ENCODE peak calls at places on chromosomes 3 and 15, in six cellular contexts. E is CD4-positive, alpha-beta T cell; X is esophagus squamous epithelium; O is fibroblast of pulmonary artery; U is transverse colon; B is uterus. J is an unnamed sample.

GRCh38 chr3:57755368-57756021 is 614 bp upstream of the SLMAP start:
- DNase-seq in B (peak), X (no peak), U (peak), E (peak), O (peak), J (peak)

GRCh38 chr15:57017024-57017423 is 98.6 kb downstream of the TCF12 start:
- DNase-seq in U (no peak), B (no peak), E (no peak), X (no peak), O (peak), J (no peak)

GRCh38 chr3:74139648-74140047 is 474.8 kb downstream of the CNTN3 start:
- DNase-seq in X (no peak), B (no peak), E (no peak), O (no peak), U (no peak), J (no peak)

GRCh38 chr3:51503007-51503406 is 3.2 kb upstream of the DCAF1 start:
- DNase-seq in E (no peak), X (no peak), U (no peak), O (no peak), B (no peak), J (no peak)

GRCh38 chr15:93170320-93170719 is 81.3 kb upstream of the RGMA start:
- DNase-seq in U (no peak), B (no peak), E (no peak), X (no peak), O (no peak), J (no peak)

GRCh38 chr15:98077186-98077585 is 116.7 kb downstream of the ARRDC4 start:
- DNase-seq in B (peak), X (no peak), U (peak), O (no peak), E (no peak), J (no peak)

GRCh38 chr3:9569054-9569453 is 15.4 kb upstream of the LHFPL4 start:
- DNase-seq in E (no peak), B (no peak), X (no peak), U (no peak), O (no peak), J (no peak)

GRCh38 chr3:31973837-31974236 is 7.2 kb downstream of the OSBPL10 start:
- DNase-seq in U (no peak), B (no peak), X (no peak), O (no peak), E (no peak), J (no peak)

GRCh38 chr3:188905991-188906635 is 265.7 kb upstream of the TPRG1 start:
- DNase-seq in E (no peak), U (no peak), O (no peak), B (no peak), X (no peak), J (no peak)

GRCh38 chr15:40493089-40493840 is 22.5 kb downstream of the CHST14 start:
- DNase-seq in X (no peak), O (no peak), E (peak), U (no peak), B (no peak), J (no peak)

GRCh38 chr3:11507719-11508118 is 136.0 kb downstream of the VGLL4 start:
- DNase-seq in B (no peak), U (no peak), X (no peak), E (no peak), O (no peak), J (no peak)

GRCh38 chr15:63347074-63347859 is 34.4 kb downstream of the CA12 start:
- DNase-seq in E (no peak), X (no peak), U (no peak), B (no peak), O (peak), J (no peak)

GRCh38 chr15:39459538-39459937 is 121.3 kb upstream of the THBS1 start:
- DNase-seq in O (no peak), X (no peak), B (no peak), E (no peak), U (no peak), J (no peak)

GRCh38 chr3:141011511-141012262 is 39.5 kb upstream of the SPSB4 start:
- DNase-seq in O (peak), U (peak), X (no peak), B (peak), E (peak), J (peak)

GRCh38 chr3:9682123-9682522 is 21.5 kb upstream of the CPNE9 start:
- DNase-seq in X (no peak), E (no peak), B (no peak), O (no peak), U (no peak), J (no peak)

GRCh38 chr15:62809106-62809967 is 233.2 kb upstream of the TPM1 start:
- DNase-seq in B (no peak), O (peak), X (no peak), E (no peak), U (no peak), J (no peak)

DNA sequence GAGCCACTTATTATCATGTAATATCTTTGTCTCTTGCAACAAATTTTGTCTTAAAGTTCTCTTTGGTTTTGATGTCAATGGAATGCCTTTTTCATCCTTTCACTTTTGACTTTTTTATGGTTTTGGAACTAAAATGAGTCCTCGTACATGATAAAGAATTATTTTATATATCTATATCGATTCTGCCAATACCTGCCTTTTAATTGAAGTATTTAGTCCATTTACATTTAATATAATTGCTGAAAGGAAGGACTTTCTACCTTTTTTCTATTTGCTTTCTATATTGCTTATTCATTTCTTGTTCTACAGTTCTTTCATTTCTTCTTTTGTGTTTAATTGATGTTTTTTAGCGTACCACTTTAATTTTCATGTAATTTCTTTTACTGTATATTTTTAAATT is 32.8 kb downstream of the GABRA5 start:
- DNase-seq in U (no peak), B (no peak), O (no peak), X (no peak), E (no peak), J (no peak)
- TF ChIP-seq CTCF in U (no peak), B (no peak), O (no peak), X (no peak), E (no peak), J (no peak)

DNA sequence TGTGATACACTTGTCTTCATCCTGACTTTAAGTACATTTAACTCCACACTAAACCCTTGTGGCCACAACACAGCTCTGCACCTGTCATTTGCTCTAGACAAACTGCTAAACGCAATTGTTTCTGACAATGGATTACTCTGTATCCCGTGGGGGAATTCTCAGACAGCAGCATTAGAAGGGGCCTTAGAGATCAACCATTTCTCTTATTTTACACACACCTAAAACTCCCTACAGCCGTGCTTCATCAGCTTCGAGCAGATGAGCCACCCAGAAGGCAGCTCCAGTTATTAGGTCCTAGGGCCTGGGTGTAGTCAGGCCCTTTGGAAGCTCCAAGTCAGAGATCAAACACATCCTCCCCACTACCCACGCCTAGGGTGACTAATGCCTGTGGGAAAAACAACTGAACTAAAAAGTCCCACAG is 1.3 kb upstream of the IL12A start:
- DNase-seq in X (no peak), E (no peak), U (no peak), O (no peak), B (no peak), J (no peak)
- TF ChIP-seq CTCF in X (no peak), E (no peak), U (no peak), O (peak), B (no peak), J (peak)

GRCh38 chr3:98800401-98800800 is 37.3 kb downstream of the ST3GAL6 start:
- DNase-seq in X (no peak), U (no peak), B (no peak), E (no peak), O (no peak), J (no peak)

GRCh38 chr3:98798820-98799219 is 35.7 kb downstream of the ST3GAL6 start:
- DNase-seq in O (no peak), U (no peak), X (no peak), B (no peak), E (no peak), J (no peak)

GRCh38 chr3:98797905-98798304 is 34.8 kb downstream of the ST3GAL6 start:
- DNase-seq in B (no peak), X (no peak), U (no peak), E (no peak), O (no peak), J (no peak)

GRCh38 chr3:98799479-98799878 is 36.3 kb downstream of the ST3GAL6 start:
- DNase-seq in X (no peak), B (no peak), O (no peak), E (no peak), U (no peak), J (no peak)

DNA sequence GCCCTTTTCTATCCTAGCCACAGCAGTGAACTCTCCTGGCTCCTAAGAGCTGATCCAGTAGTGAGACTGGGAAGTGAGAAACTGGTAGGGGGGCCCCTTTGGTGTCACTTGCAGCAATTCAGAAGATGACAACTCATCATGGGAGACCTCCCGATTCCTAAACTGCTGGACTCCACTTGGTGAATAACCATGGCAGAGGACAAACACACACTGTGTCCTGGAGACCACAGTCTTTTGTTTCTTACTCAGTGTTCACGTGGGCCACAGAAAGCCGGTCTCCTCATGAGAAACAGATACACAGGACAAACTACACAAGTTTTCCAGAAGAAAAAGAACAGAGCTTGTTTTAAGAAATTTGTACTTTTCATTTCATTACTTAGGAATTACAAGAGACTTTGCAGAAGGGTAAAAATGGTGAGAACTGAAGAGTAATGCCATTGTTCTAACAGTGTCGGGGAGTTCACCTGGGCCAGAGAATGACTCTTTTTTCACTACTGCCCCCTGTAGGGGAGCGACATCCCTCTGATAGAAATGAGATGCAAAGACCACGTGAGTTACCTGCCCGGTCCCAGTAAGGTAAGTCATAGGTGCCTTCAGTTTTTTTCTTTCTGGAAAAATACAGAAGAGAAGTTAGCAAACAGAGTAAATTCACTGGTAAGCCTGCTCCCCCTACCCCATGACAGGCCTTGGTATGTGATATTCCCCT is 38.1 kb downstream of the ST3GAL6 start:
- DNase-seq in B (no peak), O (no peak), E (no peak), X (no peak), U (no peak), J (no peak)
- TF ChIP-seq CTCF in B (no peak), O (peak), E (no peak), X (no peak), U (no peak), J (no peak)

GRCh38 chr3:163273694-163274093 is 1777.1 kb downstream of the OTOL1 start:
- DNase-seq in U (no peak), B (no peak), X (no peak), O (no peak), E (no peak), J (no peak)
- TF ChIP-seq CTCF in U (no peak), B (no peak), X (no peak), O (no peak), E (no peak), J (no peak)

GRCh38 chr3:194617827-194618226 is 15.4 kb downstream of the TMEM44 start:
- DNase-seq in X (no peak), O (peak), U (no peak), E (no peak), B (no peak), J (no peak)
- TF ChIP-seq CTCF in X (no peak), O (no peak), U (no peak), E (no peak), B (no peak), J (no peak)

DNA sequence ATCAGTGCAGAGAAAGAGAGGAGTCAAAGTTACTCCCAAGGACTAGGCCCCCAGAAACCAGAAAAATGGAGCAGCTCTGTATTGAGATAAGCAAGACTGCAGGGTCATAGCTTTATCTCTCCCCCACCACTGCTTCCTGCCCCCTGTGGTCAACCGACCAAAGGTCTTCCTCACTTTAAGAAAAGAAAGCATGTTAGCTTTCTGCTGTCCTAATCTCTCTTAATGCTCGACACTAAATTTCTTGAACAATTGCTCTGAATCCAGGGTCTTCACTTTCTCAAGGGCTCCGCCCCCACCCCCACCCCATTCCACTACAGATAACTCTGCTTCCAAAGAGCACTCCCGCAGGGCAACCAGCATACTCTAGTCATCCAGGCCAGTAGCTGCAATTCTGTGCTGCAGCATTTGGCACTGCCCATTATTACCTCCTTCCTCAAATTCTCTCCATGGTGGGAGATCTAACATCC is 31.9 kb downstream of the TNIK start:
- DNase-seq in X (no peak), B (no peak), E (no peak), O (no peak), U (no peak), J (no peak)
- TF ChIP-seq CTCF in X (no peak), B (no peak), E (no peak), O (no peak), U (no peak), J (no peak)

GRCh38 chr3:47636225-47636624 is 57.6 kb upstream of the CSPG5 start:
- DNase-seq in O (no peak), E (no peak), B (no peak), X (no peak), U (no peak), J (no peak)
- TF ChIP-seq CTCF in O (no peak), E (no peak), B (no peak), X (no peak), U (no peak), J (no peak)

GRCh38 chr3:119810018-119810435 is 28.1 kb downstream of the NR1I2 start:
- DNase-seq in B (no peak), X (peak), U (peak), E (peak), O (peak), J (peak)
- TF ChIP-seq CTCF in B (no peak), X (no peak), U (no peak), E (peak), O (peak), J (peak)

GRCh38 chr3:8266679-8267267 is 234.8 kb upstream of the LMCD1 start:
- DNase-seq in E (no peak), X (no peak), O (no peak), B (no peak), U (no peak), J (no peak)

GRCh38 chr3:8255771-8256170 is 245.9 kb upstream of the LMCD1 start:
- DNase-seq in X (no peak), O (no peak), U (no peak), B (no peak), E (no peak), J (no peak)

DNA sequence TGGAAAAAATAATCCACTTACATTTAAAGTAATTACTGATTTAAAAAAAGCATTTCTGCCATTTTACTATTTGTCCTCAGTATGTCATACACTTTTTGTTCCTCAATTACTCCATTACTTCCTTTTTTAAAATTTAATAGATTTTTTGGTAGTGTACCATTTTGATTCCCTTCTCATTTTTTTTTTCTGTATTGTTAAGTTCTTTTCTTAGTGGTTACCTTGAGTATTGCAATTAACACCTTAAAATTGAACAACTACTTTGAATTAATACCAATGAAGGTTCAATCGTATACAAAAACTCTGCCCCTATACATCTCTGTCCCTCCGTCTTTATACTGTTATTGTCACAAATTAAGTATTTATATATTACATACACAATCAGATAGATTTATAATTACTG is 240.6 kb upstream of the LMCD1 start:
- DNase-seq in X (no peak), E (no peak), O (no peak), B (no peak), U (no peak), J (no peak)
- TF ChIP-seq CTCF in X (no peak), E (no peak), O (no peak), B (no peak), U (no peak), J (no peak)

DNA sequence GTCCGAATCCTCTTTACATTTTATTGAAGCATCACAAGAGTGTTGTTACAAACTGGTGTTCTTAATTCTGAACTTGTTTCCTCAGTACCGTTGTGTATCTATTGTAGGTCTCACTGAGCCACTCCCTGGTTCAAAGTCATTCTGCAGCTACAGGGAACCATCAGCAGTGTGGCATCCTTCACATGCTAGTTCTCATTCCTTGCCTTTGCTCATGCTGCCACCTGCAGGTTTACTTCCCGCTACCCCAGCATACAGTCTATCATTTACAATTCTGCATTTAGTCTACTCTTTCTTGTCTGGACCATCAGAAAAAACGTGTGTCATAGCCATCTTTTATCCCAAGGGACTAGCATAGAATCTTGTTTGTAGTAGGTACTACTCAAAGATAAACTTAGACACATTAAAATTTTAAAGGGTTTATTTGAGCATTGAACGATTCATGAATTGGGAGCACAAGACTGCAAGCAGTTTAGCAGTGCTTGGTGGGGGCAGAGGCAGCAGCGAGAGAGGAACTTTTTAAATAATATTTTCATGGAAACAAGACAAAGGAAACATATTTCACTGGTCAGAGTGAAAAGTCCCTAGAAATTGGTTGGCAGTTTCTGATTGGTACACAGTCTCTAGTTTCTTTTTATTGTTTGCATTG is 402.1 kb downstream of the CADM2 start:
- DNase-seq in X (no peak), B (no peak), O (peak), U (peak), E (no peak), J (peak)
- TF ChIP-seq CTCF in X (no peak), B (no peak), O (peak), U (peak), E (no peak), J (no peak)